ENCODE peak calls at places on chromosomes 11 and 22, in four cellular contexts. V is GM12878, Q is HL-60, R is K562. Y is an unnamed sample.

GRCh38 chr11:123238297-123238696 is 43.2 kb upstream of the CLMP start:
- DNase-seq in V (no peak), R (no peak), Q (no peak), Y (no peak)

GRCh38 chr11:118434123-118434552 is 2.2 kb upstream of the KMT2A start:
- DNase-seq in R (no peak), Q (no peak), V (no peak), Y (no peak)

GRCh38 chr11:1652026-1652425 is 22.5 kb downstream of the KRTAP5-5 start:
- DNase-seq in V (no peak), R (no peak), Q (no peak), Y (no peak)

GRCh38 chr11:30860970-30861369 is 274.8 kb upstream of the MPPED2 start:
- DNase-seq in V (no peak), Q (no peak), R (no peak), Y (no peak)

GRCh38 chr22:47816121-47816915 is 1053.9 kb downstream of the TBC1D22A start:
- DNase-seq in R (no peak), Q (no peak), V (no peak), Y (no peak)

GRCh38 chr22:23529166-23530103 is 50.7 kb downstream of the IGLL1 start:
- DNase-seq in Q (no peak), V (no peak), R (no peak), Y (no peak)

GRCh38 chr11:80414766-80415165 is 973.9 kb upstream of the TENM4 start:
- DNase-seq in Q (no peak), V (no peak), R (no peak), Y (no peak)

GRCh38 chr11:96306933-96307747 is 35.9 kb downstream of the MAML2 start:
- DNase-seq in V (no peak), R (peak), Q (no peak), Y (no peak)

GRCh38 chr11:6646040-6646439 is 9.6 kb downstream of the DCHS1 start:
- DNase-seq in R (no peak), Q (peak), V (no peak), Y (no peak)

GRCh38 chr11:10450451-10451398 is 4.3 kb upstream of the AMPD3 start:
- DNase-seq in V (no peak), Q (peak), R (no peak), Y (peak)

GRCh38 chr22:48535868-48536690 is 1291.6 kb downstream of the BRD1 start:
- DNase-seq in Q (no peak), V (no peak), R (no peak), Y (no peak)

GRCh38 chr11:29251738-29252137 is 765.1 kb downstream of the KCNA4 start:
- DNase-seq in V (peak), Q (peak), R (no peak), Y (no peak)

GRCh38 chr11:65796726-65797601 is 10.1 kb downstream of the OVOL1 start:
- DNase-seq in R (no peak), Q (no peak), V (no peak), Y (no peak)

GRCh38 chr22:21972293-21972779 is 10.3 kb downstream of the TOP3B start:
- DNase-seq in Q (peak), R (peak), V (no peak), Y (peak)

GRCh38 chr11:76512851-76513653 is 68.2 kb downstream of the EMSY start:
- DNase-seq in R (no peak), Q (no peak), V (no peak), Y (no peak)

GRCh38 chr11:104490182-104490581 is 326.2 kb upstream of the PDGFD start:
- DNase-seq in R (no peak), Q (no peak), V (no peak), Y (no peak)

GRCh38 chr22:48084041-48084748 is 1321.7 kb downstream of the TBC1D22A start:
- DNase-seq in V (peak), R (no peak), Q (peak), Y (no peak)

GRCh38 chr11:101718406-101718805 is 134.6 kb upstream of the TRPC6 start:
- DNase-seq in Q (no peak), V (no peak), R (no peak), Y (no peak)

GRCh38 chr11:77821349-77821851 is 456 bp downstream of the AAMDC start:
- DNase-seq in V (no peak), R (peak), Q (peak), Y (peak)

GRCh38 chr22:21443735-21444421 is 23.3 kb upstream of the TMEM191C start:
- DNase-seq in R (no peak), V (no peak), Q (no peak), Y (no peak)

GRCh38 chr22:50441428-50441993 is 33.3 kb downstream of the SBF1 start:
- DNase-seq in R (no peak), V (no peak), Q (no peak), Y (no peak)

GRCh38 chr11:116427903-116428637 is 344.7 kb downstream of the BUD13 start:
- DNase-seq in R (no peak), Q (no peak), V (no peak), Y (no peak)

GRCh38 chr11:77174559-77174958 is 46.5 kb downstream of the MYO7A start:
- DNase-seq in R (no peak), V (no peak), Q (no peak), Y (no peak)

GRCh38 chr11:70689764-70690163 is 291.4 kb downstream of the CTTN start:
- DNase-seq in R (no peak), V (no peak), Q (no peak), Y (no peak)

GRCh38 chr11:128678017-128678416 is 15.9 kb upstream of the FLI1 start:
- DNase-seq in Q (no peak), V (no peak), R (no peak), Y (no peak)

GRCh38 chr22:25110846-25111578 is 88.6 kb upstream of the CRYBB3 start:
- DNase-seq in R (peak), V (peak), Q (peak), Y (peak)

GRCh38 chr22:25112538-25113253 is 87.0 kb upstream of the CRYBB3 start:
- DNase-seq in Q (no peak), R (no peak), V (no peak), Y (no peak)

GRCh38 chr22:25113316-25113721 is 86.3 kb upstream of the CRYBB3 start:
- DNase-seq in R (no peak), Q (no peak), V (no peak), Y (no peak)

GRCh38 chr22:25110596-25110845 is 89.1 kb upstream of the CRYBB3 start:
- DNase-seq in Q (no peak), V (no peak), R (no peak), Y (no peak)

DNA sequence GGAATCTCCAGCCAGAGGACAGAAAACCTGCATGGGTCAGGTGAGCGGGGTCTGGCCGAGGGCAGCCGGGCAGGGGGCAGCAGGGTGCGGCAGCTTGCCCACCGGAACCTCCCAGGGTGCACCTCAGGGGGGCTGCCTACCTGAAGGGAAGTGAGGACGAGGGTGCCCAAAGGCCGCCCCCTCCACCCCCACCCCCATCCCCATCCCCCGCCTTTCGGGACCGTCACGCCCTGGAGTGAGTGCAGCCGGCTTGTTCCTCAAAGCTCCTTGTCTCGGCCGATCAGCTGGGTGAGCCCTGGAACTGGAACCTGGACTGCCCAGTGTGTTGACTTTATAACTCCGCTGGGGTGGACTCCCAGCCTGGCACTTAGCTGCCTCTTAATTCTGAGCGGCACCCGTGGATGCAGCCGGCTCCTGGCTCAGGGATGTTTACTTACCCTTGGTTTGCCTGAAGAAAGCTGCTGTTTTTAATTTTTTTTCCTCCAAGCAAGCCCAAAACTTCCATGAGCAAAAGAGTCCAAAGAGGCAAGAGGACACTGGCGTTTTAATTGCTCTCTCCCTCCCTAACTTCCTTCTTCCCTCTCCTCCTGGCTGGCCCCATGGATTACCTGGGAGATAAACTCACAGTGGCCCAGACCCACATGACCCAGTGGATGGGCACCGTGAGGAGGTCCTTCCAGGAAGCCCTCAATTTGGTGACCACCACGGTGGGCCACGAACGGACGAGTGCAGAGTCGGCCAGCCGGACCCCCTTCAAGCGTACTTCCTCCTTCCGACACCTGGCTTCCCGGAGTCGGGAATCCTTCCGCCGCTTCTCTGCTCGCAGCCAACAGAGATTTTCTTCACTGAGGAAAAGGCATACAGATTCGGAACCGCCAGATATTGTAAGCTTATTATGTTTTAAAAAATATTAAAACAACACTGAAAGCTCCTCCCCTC is 87.8 kb upstream of the CRYBB3 start:
- DNase-seq in R (no peak), Q (no peak), V (no peak), Y (no peak)
- TF ChIP-seq SPI1 in R (no peak), Q (no peak), V (no peak), Y (no peak)

GRCh38 chr22:34111210-34111824 is 191.0 kb upstream of the LARGE1 start:
- DNase-seq in V (no peak), R (peak), Q (no peak), Y (peak)
- TF ChIP-seq SPI1 in V (no peak), R (no peak), Q (no peak), Y (no peak)

DNA sequence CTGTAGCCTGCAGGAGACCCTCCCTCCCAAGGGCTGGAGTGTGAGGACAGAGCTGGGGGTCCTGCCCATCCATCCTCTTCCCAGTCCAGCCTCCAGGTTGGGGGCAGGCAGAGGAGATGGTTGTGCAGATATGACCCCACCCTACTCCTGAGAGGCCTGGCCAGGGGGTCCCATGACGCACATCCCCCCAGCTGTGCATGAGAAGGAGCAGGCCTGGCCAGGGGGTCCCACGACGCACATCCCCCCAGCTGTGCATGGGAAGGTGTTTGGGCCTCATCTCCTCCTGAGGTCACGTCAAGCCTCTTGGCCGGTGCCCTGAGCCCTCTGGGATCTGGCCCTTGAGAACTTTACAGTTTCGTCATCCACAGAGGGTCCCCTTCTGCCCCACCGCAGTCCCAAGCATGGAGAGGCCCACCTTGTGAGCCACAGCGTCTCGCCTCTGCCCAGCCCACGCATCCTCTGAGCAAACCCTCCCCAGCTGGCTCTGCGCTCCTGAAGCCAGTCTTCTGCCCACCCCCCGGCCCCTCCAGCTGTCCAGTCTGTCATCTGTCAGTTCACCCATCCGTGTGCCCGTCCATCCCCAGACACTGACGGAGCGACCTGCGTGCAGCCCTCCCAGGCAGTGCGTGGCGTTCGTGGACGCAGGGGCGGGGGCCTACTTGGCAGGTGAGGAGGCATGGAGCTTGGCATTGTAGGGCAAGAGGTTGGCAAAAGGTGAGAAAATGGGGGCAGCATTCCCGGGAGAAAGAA is 2.3 kb downstream of the ANO9 start:
- DNase-seq in V (no peak), R (no peak), Q (no peak), Y (no peak)
- TF ChIP-seq SPI1 in V (no peak), R (no peak), Q (no peak), Y (no peak)

GRCh38 chr11:73320786-73321325 is 12.8 kb downstream of the ARHGEF17 start:
- DNase-seq in Q (no peak), R (no peak), V (no peak), Y (no peak)
- TF ChIP-seq SPI1 in Q (no peak), R (no peak), V (no peak), Y (no peak)

GRCh38 chr11:125202362-125202880 is 37.9 kb downstream of the PKNOX2 start:
- DNase-seq in Q (no peak), V (no peak), R (no peak), Y (no peak)

GRCh38 chr11:125202977-125203376 is 38.4 kb downstream of the PKNOX2 start:
- DNase-seq in Q (no peak), V (no peak), R (no peak), Y (no peak)

GRCh38 chr11:125199915-125200314 is 35.4 kb downstream of the PKNOX2 start:
- DNase-seq in V (no peak), Q (no peak), R (no peak), Y (no peak)

GRCh38 chr11:125200441-125200840 is 35.9 kb downstream of the PKNOX2 start:
- DNase-seq in Q (no peak), V (no peak), R (no peak), Y (no peak)

DNA sequence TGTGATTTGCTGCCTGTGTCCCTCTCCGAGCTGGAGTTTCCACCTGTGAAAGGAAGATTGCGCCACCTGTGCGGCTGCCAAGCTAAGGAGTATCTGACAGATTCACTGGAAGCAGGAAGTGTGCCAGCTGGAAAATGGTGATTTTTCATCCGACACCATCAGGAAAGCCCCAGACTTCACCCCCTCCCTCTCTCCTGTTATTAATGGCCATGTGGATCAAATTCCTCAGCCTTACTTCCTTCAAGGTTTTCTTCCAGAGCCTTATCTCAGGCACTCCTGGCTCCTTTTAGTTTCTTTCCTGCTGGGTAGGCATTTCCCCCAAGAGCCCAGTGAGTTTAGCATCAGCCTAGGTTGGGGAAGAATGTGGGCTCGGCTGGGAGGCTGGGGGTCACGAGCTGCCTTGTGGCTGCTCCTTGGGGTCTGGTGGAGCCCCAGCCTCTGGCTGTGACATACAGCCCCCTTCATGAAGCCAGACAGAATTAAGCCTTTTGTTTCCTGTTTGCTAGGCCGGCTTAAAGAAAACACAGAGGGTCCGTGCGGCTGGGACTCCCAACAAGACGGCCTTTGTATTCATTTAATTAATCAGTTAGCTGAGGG is 37.1 kb downstream of the PKNOX2 start:
- DNase-seq in V (no peak), Q (no peak), R (no peak), Y (no peak)
- TF ChIP-seq SPI1 in V (no peak), Q (no peak), R (no peak), Y (no peak)

GRCh38 chr11:62593434-62594044 is 2.2 kb upstream of the TUT1 start:
- DNase-seq in Q (peak), V (no peak), R (peak), Y (no peak)
- TF ChIP-seq SPI1 in Q (peak), V (no peak), R (peak), Y (no peak)